ENCODE peak calls at places on chromosomes 5 and 9, in four cellular contexts. R, Z, E and Q are unnamed samples. For H3K36me3, the result is how much of the 10 kb centered on the place peaks cover.

GRCh38 chr9:19232117-19232829 is 1.8 kb downstream of the DENND4C start:
- DNase-seq in E (no peak), Z (no peak), R (no peak), Q (peak)

GRCh38 chr5:435156-435790 is 7.7 kb upstream of the EXOC3 start:
- DNase-seq in Z (no peak), R (no peak), E (no peak), Q (no peak)

GRCh38 chr5:119291877-119292276 is 63.9 kb upstream of the TNFAIP8 start:
- DNase-seq in E (no peak), R (no peak), Z (no peak), Q (no peak)

GRCh38 chr5:149580808-149581191 is 498 bp upstream of the ARHGEF37 start:
- DNase-seq in R (no peak), E (no peak), Z (no peak), Q (no peak)

GRCh38 chr5:129670944-129671343 is 77.0 kb upstream of the MINAR2 start:
- DNase-seq in E (no peak), R (no peak), Z (no peak), Q (peak)

GRCh38 chr9:120807607-120808379 is 14.6 kb upstream of the FBXW2 start:
- DNase-seq in Z (no peak), E (no peak), R (no peak), Q (no peak)

GRCh38 chr9:105007143-105007542 is 79.2 kb upstream of the ABCA1 start:
- DNase-seq in Z (no peak), R (peak), E (no peak), Q (peak)

GRCh38 chr5:2739360-2740050 is 12.0 kb downstream of the IRX2 start:
- DNase-seq in E (no peak), R (no peak), Z (no peak), Q (no peak)

GRCh38 chr5:154473581-154474266 is 4.3 kb downstream of the HAND1 start:
- DNase-seq in Z (no peak), R (no peak), E (no peak), Q (no peak)
- H3K4me3 ChIP-seq in Z (no peak), R (no peak), E (peak), Q (no peak)

DNA sequence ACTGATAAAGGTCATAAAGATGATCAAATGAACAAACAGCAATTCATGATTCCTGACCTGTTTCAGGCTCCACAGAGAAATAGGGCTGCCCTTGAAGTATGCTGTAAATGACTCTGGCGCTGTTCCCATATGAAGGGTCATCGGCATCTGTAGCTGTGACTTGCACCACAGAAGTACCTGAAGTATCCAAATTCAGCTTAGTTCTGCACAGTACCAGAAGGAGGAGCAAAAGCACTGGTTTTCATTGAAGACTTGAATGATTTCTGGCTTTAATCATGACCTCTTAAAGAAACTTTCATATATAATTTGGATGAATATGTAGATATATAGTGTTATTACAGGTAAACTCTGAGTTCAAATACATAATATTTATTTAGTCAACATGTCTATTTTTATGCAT is 109.1 kb downstream of the CDH10 start:
- DNase-seq in R (no peak), E (no peak), Z (no peak), Q (no peak)
- TF ChIP-seq CTCF in R (no peak), E (no peak), Z (no peak), Q (no peak)

GRCh38 chr9:35714579-35715252 is 17.3 kb downstream of the TLN1 start:
- DNase-seq in E (no peak), Z (no peak), R (no peak), Q (no peak)
- H3K36me3 ChIP-seq in E (half or more), Z (under half), R (half or more), Q (half or more)

DNA sequence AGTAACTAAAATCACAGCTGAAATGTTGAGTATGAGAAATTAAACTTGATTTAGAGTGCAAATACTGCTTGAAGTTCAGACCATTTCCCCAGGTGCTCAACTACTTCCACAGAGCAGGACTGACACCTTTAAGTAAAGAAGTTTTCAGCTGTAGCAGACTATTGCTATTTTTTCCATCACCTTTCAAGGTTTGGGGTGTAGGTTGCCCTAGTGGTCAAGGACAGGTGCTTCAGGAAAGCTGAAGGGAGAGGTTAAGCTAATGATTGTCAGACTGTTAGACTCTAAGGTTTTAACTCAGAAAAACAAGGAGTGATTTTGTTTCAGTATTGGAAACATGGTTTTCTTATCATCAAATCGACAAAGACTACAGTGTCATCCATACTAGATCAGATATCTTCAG is 162.1 kb downstream of the CCDC192 start:
- DNase-seq in R (no peak), E (no peak), Z (no peak), Q (no peak)
- H3K4me3 ChIP-seq in R (no peak), E (no peak), Z (no peak), Q (no peak)